ENCODE peak calls at places on chromosomes 2 and 18, in five cellular contexts. T, U, B, V and D are unnamed samples.

GRCh38 chr2:236601306-236602202 is 31.9 kb downstream of the ACKR3 start:
- DNase-seq in T (peak; percentile 52), U (no peak), B (no peak), V (no peak), D (no peak)

GRCh38 chr18:70452501-70452900 is 163.7 kb downstream of the SOCS6 start:
- DNase-seq in T (no peak), U (no peak), B (no peak), V (no peak), D (no peak)

GRCh38 chr18:58580078-58580477 is 48.8 kb downstream of the ALPK2 start:
- DNase-seq in T (no peak), U (no peak), B (no peak), V (no peak), D (no peak)

GRCh38 chr18:50967714-50968661 is at the start of gene ELAC1:
- DNase-seq in T (peak; percentile 90), U (peak; percentile 87), B (peak; percentile 83), V (peak; percentile 66), D (peak; percentile 89)

GRCh38 chr2:104976603-104977120 is 61.2 kb upstream of the MRPS9 start:
- DNase-seq in T (peak; percentile 71), U (no peak), B (no peak), V (no peak), D (no peak)

GRCh38 chr2:210195066-210195852 is 24.1 kb upstream of the KANSL1L start:
- DNase-seq in T (peak; percentile 53), U (peak; percentile 65), B (no peak), V (no peak), D (no peak)

GRCh38 chr18:75977069-75977468 is 518.0 kb downstream of the ZNF516 start:
- DNase-seq in T (no peak), U (no peak), B (no peak), V (no peak), D (no peak)

GRCh38 chr18:10099539-10100140 is 185.8 kb downstream of the VAPA start:
- DNase-seq in T (no peak), U (no peak), B (no peak), V (no peak), D (no peak)

GRCh38 chr2:43637030-43637803 is at the start of gene PLEKHH2:
- DNase-seq in T (peak; percentile 85), U (peak; percentile 82), B (peak; percentile 85), V (peak; percentile 94), D (peak; percentile 87)

GRCh38 chr2:228657807-228658402 is 476.4 kb upstream of the SPHKAP start:
- DNase-seq in T (peak; percentile 50), U (peak; percentile 42), B (no peak), V (no peak), D (no peak)

GRCh38 chr18:12359515-12359927 is 17.5 kb downstream of the AFG3L2 start:
- DNase-seq in T (no peak), U (no peak), B (no peak), V (no peak), D (no peak)

GRCh38 chr2:39516347-39517101 is 79.4 kb upstream of the MAP4K3 start:
- DNase-seq in T (no peak), U (no peak), B (no peak), V (no peak), D (peak; percentile 77)

GRCh38 chr2:212245868-212246267 is 292.7 kb downstream of the ERBB4 start:
- DNase-seq in T (no peak), U (no peak), B (no peak), V (no peak), D (no peak)

GRCh38 chr18:22136395-22136794 is 33.0 kb upstream of the GATA6 start:
- DNase-seq in T (no peak), U (no peak), B (no peak), V (no peak), D (no peak)